ENCODE peak calls at places on chromosomes 1 and 21, in six cellular contexts. Z is OCI-LY7, U is PC-3, D is GM23338, H is GM23248, G is HCT116. F is an unnamed sample.

GRCh38 chr1:94522304-94522703 is 19.3 kb downstream of the F3 start:
- DNase-seq in Z (peak; percentile 13), U (peak; percentile 69), D (peak; percentile 78), H (peak; percentile 83), G (peak; percentile 45), F (peak; percentile 47)

GRCh38 chr1:172431721-172432192 is 11.3 kb downstream of the C1orf105 start:
- DNase-seq in Z (no peak), U (peak; percentile 98), D (peak; percentile 22), H (no peak), G (no peak), F (no peak)

GRCh38 chr1:38133781-38134180 is 87.2 kb upstream of the POU3F1 start:
- DNase-seq in Z (no peak), U (no peak), D (no peak), H (no peak), G (no peak), F (no peak)

GRCh38 chr1:237879195-237879594 is 11.5 kb downstream of the ZP4 start:
- DNase-seq in Z (no peak), U (peak; percentile 65), D (no peak), H (no peak), G (no peak), F (no peak)

GRCh38 chr1:79745928-79746327 is 739.4 kb upstream of the ADGRL4 start:
- DNase-seq in Z (no peak), U (peak; percentile 92), D (no peak), H (no peak), G (no peak), F (no peak)

GRCh38 chr21:26447932-26448331 is 125.2 kb downstream of the CYYR1 start:
- DNase-seq in Z (no peak), U (no peak), D (peak; percentile 10), H (no peak), G (no peak), F (no peak)

GRCh38 chr1:16013220-16013907 is 4.5 kb downstream of the HSPB7 start:
- DNase-seq in Z (no peak), U (peak; percentile 36), D (peak; percentile 90), H (peak; percentile 86), G (peak; percentile 21), F (no peak)

GRCh38 chr1:160171978-160172377 is 18.4 kb upstream of the CASQ1 start:
- DNase-seq in Z (no peak), U (no peak), D (peak; percentile 52), H (no peak), G (no peak), F (no peak)

GRCh38 chr21:15138475-15138874 is 73.7 kb upstream of the NRIP1 start:
- DNase-seq in Z (no peak), U (no peak), D (no peak), H (no peak), G (no peak), F (no peak)

GRCh38 chr1:107139833-107140702 is 771 bp upstream of the NTNG1 start:
- DNase-seq in Z (peak; percentile 68), U (peak; percentile 72), D (peak; percentile 86), H (peak; percentile 87), G (no peak), F (no peak)

GRCh38 chr1:2343023-2343935 is 48.1 kb downstream of the MORN1 start:
- DNase-seq in Z (no peak), U (no peak), D (no peak), H (no peak), G (no peak), F (no peak)
- H3K9me2 ChIP-seq in Z (no peaks in the 10 kb centered on the region), U (no peaks in the 10 kb centered on the region), D (no peaks in the 10 kb centered on the region), H (no peaks in the 10 kb centered on the region), G (no peaks in the 10 kb centered on the region), F (no peaks in the 10 kb centered on the region)

DNA sequence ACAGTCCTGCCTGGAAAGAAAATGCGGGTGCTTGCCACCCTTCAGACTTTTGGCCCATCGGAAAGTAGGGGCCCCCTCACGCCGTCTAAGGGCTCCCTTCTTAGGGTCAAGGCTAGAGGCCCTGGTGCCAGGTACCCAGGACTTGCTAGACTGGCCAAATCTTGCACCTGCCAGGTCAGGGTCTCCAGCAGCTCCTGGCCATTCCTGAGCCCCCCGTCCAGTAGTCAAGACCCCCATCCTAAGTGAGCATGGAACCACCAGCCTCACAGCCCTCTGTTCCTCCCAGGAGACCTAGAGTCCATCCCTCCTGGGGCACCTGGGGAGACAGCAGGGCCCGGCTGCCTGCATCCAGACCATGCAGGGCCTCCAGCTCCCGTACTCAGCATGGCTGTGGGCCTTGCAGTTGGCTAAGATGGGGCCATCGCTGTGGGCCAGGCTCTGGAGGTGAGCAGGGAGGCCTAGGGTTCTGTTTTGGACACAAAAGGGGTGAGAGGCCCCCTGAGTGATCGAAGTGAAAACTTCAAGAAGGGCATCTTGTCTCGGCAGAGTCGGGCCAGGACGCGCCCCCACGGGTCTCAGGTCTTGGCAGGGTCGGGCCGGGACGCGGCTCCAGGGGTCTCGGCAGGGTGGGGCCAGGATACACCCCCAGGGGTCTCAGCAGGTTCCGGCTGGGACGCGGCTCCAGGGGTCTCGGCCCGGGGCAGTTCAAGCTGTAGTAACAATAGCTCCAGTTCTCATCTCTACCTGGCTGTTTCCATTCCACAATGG is 5.9 kb downstream of the FNDC10 start:
- DNase-seq in Z (no peak), U (no peak), D (no peak), H (no peak), G (no peak), F (no peak)
- H2AFZ ChIP-seq in Z (no peak overlapping the region), U (no peak overlapping the region), D (no peak overlapping the region), H (no peak overlapping the region), G (no peak overlapping the region), F (no peak overlapping the region)

GRCh38 chr1:119884700-119885099 is 11.6 kb downstream of the ADAM30 start:
- DNase-seq in Z (no peak), U (no peak), D (no peak), H (peak; percentile 68), G (no peak), F (no peak)

GRCh38 chr1:119888476-119888875 is 7.8 kb downstream of the ADAM30 start:
- DNase-seq in Z (no peak), U (no peak), D (no peak), H (no peak), G (no peak), F (no peak)

GRCh38 chr1:119882172-119883029 is 13.9 kb downstream of the ADAM30 start:
- DNase-seq in Z (no peak), U (no peak), D (no peak), H (peak; percentile 64), G (no peak), F (no peak)

GRCh38 chr1:119887428-119887827 is 8.9 kb downstream of the ADAM30 start:
- DNase-seq in Z (no peak), U (no peak), D (no peak), H (no peak), G (no peak), F (no peak)

GRCh38 chr1:119885903-119886783 is 10.2 kb downstream of the ADAM30 start:
- DNase-seq in Z (peak; percentile 62), U (peak; percentile 80), D (peak; percentile 77), H (peak; percentile 54), G (peak; percentile 37), F (peak; percentile 73)
- H3K9me2 ChIP-seq in Z (no peaks in the 10 kb centered on the region), U (no peaks in the 10 kb centered on the region), D (no peaks in the 10 kb centered on the region), H (no peaks in the 10 kb centered on the region), G (no peaks in the 10 kb centered on the region), F (no peaks in the 10 kb centered on the region)

GRCh38 chr21:16199539-16199938 is 469.8 kb downstream of the USP25 start:
- DNase-seq in Z (no peak), U (no peak), D (no peak), H (no peak), G (no peak), F (no peak)

GRCh38 chr21:16195476-16195875 is 465.7 kb downstream of the USP25 start:
- DNase-seq in Z (no peak), U (no peak), D (no peak), H (peak; percentile 83), G (no peak), F (no peak)

GRCh38 chr21:16195896-16196443 is 466.2 kb downstream of the USP25 start:
- DNase-seq in Z (no peak), U (no peak), D (no peak), H (peak; percentile 30), G (no peak), F (no peak)

GRCh38 chr21:16196521-16197208 is 466.9 kb downstream of the USP25 start:
- DNase-seq in Z (no peak), U (no peak), D (no peak), H (peak; percentile 44), G (no peak), F (no peak)

GRCh38 chr21:16198546-16198945 is 468.8 kb downstream of the USP25 start:
- DNase-seq in Z (no peak), U (no peak), D (no peak), H (peak; percentile 13), G (no peak), F (no peak)
- H2AFZ ChIP-seq in Z (no peak overlapping the region), U (no peak overlapping the region), D (no peak overlapping the region), H (peak overlapping the region; percentile 26), G (no peak overlapping the region), F (no peak overlapping the region)

GRCh38 chr1:226406401-226406881 is 1.5 kb downstream of the PARP1 start:
- DNase-seq in Z (peak; percentile 77), U (peak; percentile 97), D (no peak), H (peak; percentile 43), G (no peak), F (peak; percentile 84)
- H3K9me2 ChIP-seq in Z (no peaks in the 10 kb centered on the region), U (no peaks in the 10 kb centered on the region), D (no peaks in the 10 kb centered on the region), H (no peaks in the 10 kb centered on the region), G (no peaks in the 10 kb centered on the region), F (no peaks in the 10 kb centered on the region)

GRCh38 chr1:153533689-153534201 is 2.0 kb downstream of the S100A6 start:
- DNase-seq in Z (no peak), U (peak; percentile 97), D (no peak), H (peak; percentile 93), G (peak; percentile 76), F (no peak)

GRCh38 chr1:153532161-153532560 is 3.6 kb downstream of the S100A6 start:
- DNase-seq in Z (no peak), U (no peak), D (no peak), H (no peak), G (no peak), F (no peak)

GRCh38 chr1:153531638-153532037 is 4.2 kb downstream of the S100A6 start:
- DNase-seq in Z (no peak), U (no peak), D (no peak), H (no peak), G (no peak), F (no peak)

GRCh38 chr1:153534226-153534932 is 1.4 kb downstream of the S100A6 start:
- DNase-seq in Z (no peak), U (peak; percentile 81), D (no peak), H (peak; percentile 81), G (no peak), F (no peak)

DNA sequence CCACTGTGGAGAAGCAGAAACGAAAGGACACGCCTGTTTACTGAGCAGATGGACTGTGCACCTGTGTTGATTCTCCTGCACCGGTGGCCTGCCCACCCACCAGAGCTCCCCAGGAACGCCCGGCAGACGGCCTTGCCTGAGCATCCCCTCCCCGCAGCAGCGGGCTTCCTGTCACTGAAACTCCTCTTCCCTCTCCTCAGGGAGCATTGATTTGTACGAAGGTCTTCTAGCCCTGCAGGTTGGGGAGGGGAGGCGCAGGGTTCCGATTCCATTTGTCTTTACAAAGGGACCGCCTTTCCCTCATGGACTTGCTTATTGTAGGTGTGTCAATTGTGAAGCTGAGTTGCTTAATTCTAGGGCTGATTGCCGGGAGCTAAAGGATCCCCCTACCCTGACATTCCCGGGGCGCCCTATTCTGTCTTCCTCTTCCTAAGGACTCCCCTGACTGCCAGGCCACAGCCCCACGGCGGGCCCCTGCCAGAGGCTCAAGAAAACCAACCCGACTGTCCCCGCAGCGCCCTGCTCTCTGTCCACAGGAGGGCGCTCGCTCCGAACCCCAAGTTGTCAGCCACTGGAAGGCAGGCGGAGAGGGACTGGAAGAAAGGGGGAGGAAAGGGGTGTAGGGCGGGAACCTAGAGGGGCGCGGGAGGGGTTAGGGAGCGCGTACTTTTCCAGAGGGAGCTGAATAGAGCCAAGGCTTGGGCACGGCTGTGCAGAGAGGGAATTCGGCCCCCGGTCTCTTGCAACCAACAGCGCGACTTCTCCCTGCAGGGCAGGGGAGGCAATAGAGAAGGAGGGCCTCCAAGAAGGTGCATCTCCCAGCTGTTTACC is 2.8 kb downstream of the S100A6 start:
- DNase-seq in Z (peak; percentile 38), U (peak; percentile 87), D (peak; percentile 97), H (peak; percentile 93), G (peak; percentile 81), F (peak; percentile 88)
- H2AFZ ChIP-seq in Z (no peak overlapping the region), U (no peak overlapping the region), D (peak overlapping the region; percentile 43), H (peak overlapping the region; percentile 36), G (no peak overlapping the region), F (no peak overlapping the region)